ENCODE peak calls at places on chromosome 14, in seven cellular contexts. S is heart right ventricle, Q is AG04450, A is HCT116, O is heart left ventricle, X is fibroblast of lung, N is right lobe of liver. I is an unnamed sample.

GRCh38 chr14:76498976-76499375 is 123.0 kb downstream of the ESRRB start:
- DNase-seq in S (no peak), Q (no peak), A (no peak), O (no peak), X (no peak), N (no peak), I (no peak)

GRCh38 chr14:40099316-40099715 is 667.1 kb upstream of the FBXO33 start:
- DNase-seq in S (no peak), Q (no peak), A (no peak), O (no peak), X (no peak), N (no peak), I (no peak)

GRCh38 chr14:76514599-76514998 is 138.7 kb downstream of the ESRRB start:
- DNase-seq in S (no peak), Q (no peak), A (peak; percentile 48), O (no peak), X (peak; percentile 1), N (no peak), I (no peak)

GRCh38 chr14:74835607-74836250 is 40.2 kb downstream of the PROX2 start:
- DNase-seq in S (no peak), Q (no peak), A (no peak), O (no peak), X (no peak), N (no peak), I (no peak)

GRCh38 chr14:52640137-52640536 is 55.2 kb downstream of the ERO1A start:
- DNase-seq in S (no peak), Q (no peak), A (no peak), O (no peak), X (no peak), N (no peak), I (no peak)

GRCh38 chr14:104355949-104356737 is 217.8 kb downstream of the KIF26A start:
- DNase-seq in S (no peak), Q (no peak), A (no peak), O (no peak), X (no peak), N (no peak), I (no peak)

GRCh38 chr14:20632831-20633771 is 8.4 kb downstream of the OR6S1 start:
- DNase-seq in S (no peak), Q (peak; percentile 53), A (no peak), O (no peak), X (peak; percentile 82), N (no peak), I (peak; percentile 71)

GRCh38 chr14:68361231-68361630 is 431.6 kb downstream of the ZFP36L1 start:
- DNase-seq in S (no peak), Q (no peak), A (no peak), O (no peak), X (peak; percentile 95), N (no peak), I (no peak)

GRCh38 chr14:100304825-100305445 is 1.3 kb downstream of the SLC25A29 start:
- DNase-seq in S (peak; percentile 60), Q (no peak), A (no peak), O (no peak), X (peak; percentile 49), N (peak; percentile 74), I (no peak)

GRCh38 chr14:98890556-98891340 is 381.2 kb downstream of the BCL11B start:
- DNase-seq in S (no peak), Q (no peak), A (no peak), O (no peak), X (no peak), N (no peak), I (no peak)

GRCh38 chr14:102445641-102446040 is 63.9 kb downstream of the ANKRD9 start:
- DNase-seq in S (no peak), Q (no peak), A (no peak), O (no peak), X (no peak), N (peak; percentile 30), I (no peak)

GRCh38 chr14:35369701-35370191 is 34.8 kb downstream of the NFKBIA start:
- DNase-seq in S (no peak), Q (no peak), A (no peak), O (no peak), X (peak; percentile 46), N (no peak), I (no peak)

GRCh38 chr14:44961730-44962572 is at the start of the genes KLHL28 and TOGARAM1:
- DNase-seq in S (peak; percentile 89), Q (peak; percentile 100), A (peak; percentile 98), O (peak; percentile 94), X (peak; percentile 100), N (peak; percentile 94), I (peak; percentile 90)

GRCh38 chr14:68784995-68785816 is 7.7 kb downstream of the ZFP36L1 start:
- DNase-seq in S (no peak), Q (no peak), A (peak; percentile 86), O (no peak), X (peak; percentile 93), N (no peak), I (no peak)

GRCh38 chr14:102913341-102914211 is 8.9 kb upstream of the AMN start:
- DNase-seq in S (no peak), Q (no peak), A (no peak), O (no peak), X (no peak), N (no peak), I (no peak)

GRCh38 chr14:101122114-101122854 is 218.8 kb upstream of the RTL1 start:
- DNase-seq in S (no peak), Q (no peak), A (no peak), O (no peak), X (no peak), N (no peak), I (no peak)

GRCh38 chr14:101351146-101351545 is 210.1 kb upstream of the DIO3 start:
- DNase-seq in S (no peak), Q (no peak), A (no peak), O (no peak), X (no peak), N (no peak), I (no peak)

GRCh38 chr14:89624500-89625156 is 207.6 kb upstream of the FOXN3 start:
- DNase-seq in S (no peak), Q (no peak), A (no peak), O (no peak), X (no peak), N (no peak), I (no peak)

GRCh38 chr14:38212996-38213395 is 5.3 kb downstream of the SSTR1 start:
- DNase-seq in S (no peak), Q (no peak), A (no peak), O (no peak), X (peak; percentile 64), N (no peak), I (no peak)

GRCh38 chr14:54683882-54684794 is 117.2 kb downstream of the SAMD4A start:
- DNase-seq in S (peak; percentile 20), Q (peak; percentile 33), A (no peak), O (no peak), X (peak; percentile 85), N (no peak), I (no peak)

GRCh38 chr14:95263527-95264231 is 56.0 kb downstream of the CLMN start:
- DNase-seq in S (no peak), Q (no peak), A (no peak), O (no peak), X (no peak), N (no peak), I (no peak)

GRCh38 chr14:39731912-39732311 is 299.7 kb upstream of the FBXO33 start:
- DNase-seq in S (no peak), Q (no peak), A (peak; percentile 2), O (no peak), X (no peak), N (no peak), I (no peak)

GRCh38 chr14:21921453-21921852 is 247.8 kb upstream of the OR4E1 start:
- DNase-seq in S (no peak), Q (no peak), A (no peak), O (no peak), X (no peak), N (no peak), I (no peak)

GRCh38 chr14:21923820-21924219 is 250.2 kb upstream of the OR4E1 start:
- DNase-seq in S (no peak), Q (no peak), A (no peak), O (no peak), X (no peak), N (no peak), I (no peak)

DNA sequence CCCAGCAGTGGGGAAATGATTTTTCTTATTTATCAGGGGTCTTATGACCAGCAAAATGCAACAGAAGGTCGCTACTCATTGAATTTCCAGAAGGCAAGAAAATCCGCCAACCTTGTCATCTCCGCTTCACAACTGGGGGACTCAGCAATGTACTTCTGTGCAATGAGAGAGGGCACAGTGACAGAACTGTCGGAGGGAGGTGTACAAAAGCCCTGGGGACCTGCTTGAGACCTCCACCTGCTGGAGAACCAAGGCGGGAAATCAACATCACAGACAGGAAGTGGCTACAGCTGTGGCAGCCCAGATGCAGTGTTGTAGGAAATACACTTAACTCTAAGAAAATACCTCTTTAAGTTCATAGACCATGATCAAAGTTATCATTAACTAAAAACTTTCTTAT is 250.9 kb upstream of the OR4E1 start:
- DNase-seq in S (no peak), Q (no peak), A (no peak), O (no peak), X (no peak), N (no peak), I (peak; percentile 3)
- TF ChIP-seq CTCF in S (no peak), Q (no peak), A (no peak), O (no peak), X (no peak), N (no peak), I (peak; percentile 16)

GRCh38 chr14:58395565-58395814 is 240 bp upstream of the TOMM20L start:
- DNase-seq in S (no peak), Q (no peak), A (no peak), O (no peak), X (no peak), N (no peak), I (no peak)
- H3K4me3 ChIP-seq in S (no peak overlapping the region), Q (peak overlapping the region; percentile 55), A (peak overlapping the region; percentile 55), O (peak overlapping the region; percentile 78), X (peak overlapping the region; percentile 52), N (peak overlapping the region; percentile 59), I (peak overlapping the region; percentile 58)

DNA sequence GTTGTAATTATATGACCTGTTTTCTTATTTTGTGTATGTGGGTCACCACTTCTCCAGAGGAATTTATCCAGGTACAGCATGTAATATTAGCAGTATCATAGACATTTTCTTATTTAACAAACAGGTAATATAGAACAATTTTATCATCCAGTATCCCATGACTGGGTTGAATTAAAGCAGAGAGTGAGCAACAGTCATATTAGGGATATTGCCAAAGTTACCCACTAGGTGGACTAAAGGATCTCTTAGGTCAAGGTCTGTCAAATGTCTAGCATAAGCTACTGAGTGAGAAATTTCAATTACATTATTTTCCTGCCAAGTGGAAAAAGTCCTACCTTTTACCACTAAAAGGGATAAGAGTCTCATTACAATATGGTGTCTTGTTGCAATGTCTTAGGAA is 62.1 kb upstream of the TRIM9 start:
- DNase-seq in S (no peak), Q (no peak), A (peak; percentile 16), O (no peak), X (no peak), N (no peak), I (no peak)
- TF ChIP-seq CTCF in S (no peak), Q (peak; percentile 40), A (peak; percentile 54), O (peak; percentile 15), X (peak; percentile 11), N (peak; percentile 33), I (peak; percentile 48)

GRCh38 chr14:105397350-105397931 is 897 bp upstream of the TEX22 start:
- DNase-seq in S (peak; percentile 21), Q (no peak), A (no peak), O (peak; percentile 53), X (no peak), N (peak; percentile 57), I (no peak)
- H3K4me3 ChIP-seq in S (no peak overlapping the region), Q (no peak overlapping the region), A (peak overlapping the region; percentile 91), O (peak overlapping the region; percentile 74), X (peak overlapping the region; percentile 89), N (no peak overlapping the region), I (no peak overlapping the region)